ENCODE peak calls at places on chromosomes 16 and 17, in four cellular contexts. H is RPMI7951, B is hepatocyte, T is globus pallidus. G is an unnamed sample.

GRCh38 chr17:77468897-77469296 is 328.1 kb downstream of the SEC14L1 start:
- DNase-seq in H (no peak), T (no peak), B (no peak), G (no peak)

GRCh38 chr17:2043785-2044184 is 2.0 kb downstream of the OVCA2 start:
- DNase-seq in H (peak), T (no peak), B (no peak), G (no peak)

GRCh38 chr16:2969545-2970521 is 685 bp downstream of the PAQR4 start:
- DNase-seq in B (peak), H (peak), T (peak), G (peak)

GRCh38 chr16:57341062-57341440 is 17.5 kb upstream of the CCL22 start:
- DNase-seq in B (no peak), T (peak), H (no peak), G (no peak)

GRCh38 chr17:7825206-7825980 is 8.6 kb upstream of the KDM6B start:
- DNase-seq in B (peak), H (peak), T (no peak), G (no peak)

GRCh38 chr16:1793578-1794220 is at the start of gene IGFALS:
- DNase-seq in B (peak), H (no peak), T (no peak), G (no peak)

GRCh38 chr16:57224651-57225335 is 20.3 kb upstream of the ARL2BP start:
- DNase-seq in B (no peak), H (no peak), T (no peak), G (no peak)

GRCh38 chr17:3026125-3026855 is 37.1 kb downstream of the OR1D5 start:
- DNase-seq in B (no peak), H (no peak), T (no peak), G (no peak)

GRCh38 chr17:34673995-34674900 is 94.9 kb downstream of the TMEM132E start:
- DNase-seq in H (no peak), B (no peak), T (no peak), G (no peak)

GRCh38 chr16:29899516-29900101 is at the start of gene SEZ6L2:
- DNase-seq in T (peak), B (peak), H (peak), G (peak)

GRCh38 chr17:1124896-1125774 is 54.6 kb downstream of the ABR start:
- DNase-seq in H (no peak), T (no peak), B (no peak), G (no peak)

GRCh38 chr16:88533945-88534641 is 36.1 kb upstream of the ZC3H18 start:
- DNase-seq in B (peak), H (peak), T (peak), G (peak)

GRCh38 chr16:79599837-79600635 is 501 bp downstream of the MAF start:
- DNase-seq in T (peak), H (peak), B (peak), G (peak)

GRCh38 chr16:19595043-19595767 is 39.7 kb downstream of the VPS35L start:
- DNase-seq in T (no peak), B (no peak), H (peak), G (no peak)

GRCh38 chr17:27888945-27889344 is 4.2 kb downstream of the LYRM9 start:
- DNase-seq in T (no peak), B (peak), H (peak), G (no peak)

GRCh38 chr17:83175551-83176271 is 96.3 kb downstream of the METRNL start:
- DNase-seq in T (no peak), B (no peak), H (no peak), G (no peak)

GRCh38 chr16:2519711-2520080 is 475 bp upstream of the AMDHD2 start:
- DNase-seq in H (no peak), T (no peak), B (no peak), G (no peak)

GRCh38 chr17:65742433-65743312 is 181.2 kb upstream of the AXIN2 start:
- DNase-seq in B (no peak), T (no peak), H (peak), G (no peak)

GRCh38 chr16:2026461-2027023 is at the start of gene NHERF2:
- DNase-seq in T (no peak), B (peak), H (no peak), G (no peak)

GRCh38 chr17:29593546-29594440 is 861 bp downstream of the ANKRD13B start:
- DNase-seq in T (peak), H (no peak), B (peak), G (no peak)

GRCh38 chr17:14214271-14214670 is 22.4 kb downstream of the CDRT15 start:
- DNase-seq in T (no peak), B (no peak), H (no peak), G (no peak)

GRCh38 chr17:46212634-46213435 is 19.6 kb upstream of the KANSL1 start:
- DNase-seq in T (peak), H (peak), B (peak), G (peak)

GRCh38 chr16:73011926-73012325 is 36.0 kb downstream of the ZFHX3 start:
- DNase-seq in T (no peak), H (no peak), B (no peak), G (no peak)

GRCh38 chr17:44091200-44091997 is 20.9 kb downstream of the G6PC3 start:
- DNase-seq in H (no peak), B (no peak), T (no peak), G (no peak)

GRCh38 chr17:77354721-77355455 is 214.1 kb downstream of the SEC14L1 start:
- DNase-seq in T (no peak), H (peak), B (peak), G (no peak)

GRCh38 chr16:28834349-28834748 is 11.6 kb downstream of the ATXN2L start:
- DNase-seq in B (no peak), H (no peak), T (no peak), G (no peak)

GRCh38 chr16:84600343-84601229 is 17.3 kb downstream of the COTL1 start:
- DNase-seq in B (no peak), H (no peak), T (no peak), G (no peak)

GRCh38 chr16:8426569-8426968 is 163.7 kb downstream of the TMEM114 start:
- DNase-seq in H (no peak), T (no peak), B (no peak), G (no peak)

GRCh38 chr16:22634913-22635312 is 124.2 kb downstream of the NPIPB5 start:
- DNase-seq in H (no peak), T (no peak), B (no peak), G (no peak)

GRCh38 chr17:21166599-21167265 is 40.0 kb downstream of the DHRS7B start:
- DNase-seq in T (no peak), B (no peak), H (no peak), G (peak)

GRCh38 chr17:29060475-29060874 is 17.5 kb downstream of the PIPOX start:
- DNase-seq in H (no peak), B (no peak), T (no peak), G (no peak)

GRCh38 chr16:700684-701584 is 4.7 kb downstream of the FBXL16 start:
- DNase-seq in T (no peak), B (peak), H (no peak), G (no peak)

GRCh38 chr16:55955439-55955838 is 80.3 kb upstream of the CES5A start:
- DNase-seq in H (no peak), B (no peak), T (no peak), G (no peak)

GRCh38 chr17:55996826-55997225 is 156.4 kb upstream of the ANKFN1 start:
- DNase-seq in H (no peak), T (no peak), B (no peak), G (no peak)

G was measured in midbrain.